ENCODE peak calls at places on chromosome 22, in seven cellular contexts. One of them, this sample, is unnamed.

GRCh38 chr22:46262449-46263207 is 515 bp downstream of the PKDREJ start:
- DNase-seq in stimulated activated CD8-positive, alpha-beta memory T cell treated with anti-CD3 and anti-CD28 coated beads, Interleukin-4, amount 100 ng/mL, for 1 hour: no peak
- DNase-seq in ascending aorta: peak
- DNase-seq in Daoy: no peak
- DNase-seq in NCI-H526: peak
- DNase-seq in coronary artery: no peak
- DNase-seq in foreskin melanocyte: peak
- DNase-seq in this sample: no peak

GRCh38 chr22:35335936-35336781 is 36.5 kb downstream of the TOM1 start:
- DNase-seq in foreskin melanocyte: no peak
- DNase-seq in stimulated activated CD8-positive, alpha-beta memory T cell treated with anti-CD3 and anti-CD28 coated beads, Interleukin-4, amount 100 ng/mL, for 1 hour: no peak
- DNase-seq in coronary artery: no peak
- DNase-seq in ascending aorta: no peak
- DNase-seq in Daoy: no peak
- DNase-seq in NCI-H526: no peak
- DNase-seq in this sample: no peak

GRCh38 chr22:38136607-38137006 is 26.1 kb upstream of the BAIAP2L2 start:
- DNase-seq in ascending aorta: no peak
- DNase-seq in foreskin melanocyte: no peak
- DNase-seq in coronary artery: peak
- DNase-seq in NCI-H526: no peak
- DNase-seq in stimulated activated CD8-positive, alpha-beta memory T cell treated with anti-CD3 and anti-CD28 coated beads, Interleukin-4, amount 100 ng/mL, for 1 hour: no peak
- DNase-seq in Daoy: no peak
- DNase-seq in this sample: no peak

GRCh38 chr22:47474895-47475294 is 712.4 kb downstream of the TBC1D22A start:
- DNase-seq in NCI-H526: no peak
- DNase-seq in ascending aorta: no peak
- DNase-seq in stimulated activated CD8-positive, alpha-beta memory T cell treated with anti-CD3 and anti-CD28 coated beads, Interleukin-4, amount 100 ng/mL, for 1 hour: no peak
- DNase-seq in foreskin melanocyte: no peak
- DNase-seq in coronary artery: no peak
- DNase-seq in Daoy: peak
- DNase-seq in this sample: no peak

GRCh38 chr22:43867839-43868652 is 5.7 kb upstream of the SULT4A1 start:
- DNase-seq in ascending aorta: no peak
- DNase-seq in Daoy: peak
- DNase-seq in NCI-H526: no peak
- DNase-seq in coronary artery: no peak
- DNase-seq in stimulated activated CD8-positive, alpha-beta memory T cell treated with anti-CD3 and anti-CD28 coated beads, Interleukin-4, amount 100 ng/mL, for 1 hour: no peak
- DNase-seq in foreskin melanocyte: peak
- DNase-seq in this sample: no peak

GRCh38 chr22:27797793-27798525 is 3.6 kb downstream of the MN1 start:
- DNase-seq in NCI-H526: no peak
- DNase-seq in foreskin melanocyte: no peak
- DNase-seq in stimulated activated CD8-positive, alpha-beta memory T cell treated with anti-CD3 and anti-CD28 coated beads, Interleukin-4, amount 100 ng/mL, for 1 hour: no peak
- DNase-seq in Daoy: no peak
- DNase-seq in coronary artery: peak
- DNase-seq in ascending aorta: no peak
- DNase-seq in this sample: no peak

GRCh38 chr22:29703595-29704195 is 16.1 kb upstream of the CABP7 start:
- DNase-seq in coronary artery: no peak
- DNase-seq in ascending aorta: no peak
- DNase-seq in NCI-H526: no peak
- DNase-seq in stimulated activated CD8-positive, alpha-beta memory T cell treated with anti-CD3 and anti-CD28 coated beads, Interleukin-4, amount 100 ng/mL, for 1 hour: no peak
- DNase-seq in foreskin melanocyte: no peak
- DNase-seq in Daoy: no peak
- DNase-seq in this sample: no peak

GRCh38 chr22:39738746-39739145 is 154.8 kb downstream of the ENTHD1 start:
- DNase-seq in Daoy: no peak
- DNase-seq in foreskin melanocyte: no peak
- DNase-seq in coronary artery: no peak
- DNase-seq in stimulated activated CD8-positive, alpha-beta memory T cell treated with anti-CD3 and anti-CD28 coated beads, Interleukin-4, amount 100 ng/mL, for 1 hour: no peak
- DNase-seq in NCI-H526: no peak
- DNase-seq in ascending aorta: no peak
- DNase-seq in this sample: no peak

GRCh38 chr22:19663286-19663815 is 51.0 kb upstream of the SEPTIN5 start:
- DNase-seq in coronary artery: no peak
- DNase-seq in NCI-H526: no peak
- DNase-seq in stimulated activated CD8-positive, alpha-beta memory T cell treated with anti-CD3 and anti-CD28 coated beads, Interleukin-4, amount 100 ng/mL, for 1 hour: no peak
- DNase-seq in ascending aorta: no peak
- DNase-seq in Daoy: peak
- DNase-seq in foreskin melanocyte: peak
- DNase-seq in this sample: no peak

GRCh38 chr22:20567371-20567847 is 60.0 kb downstream of the MED15 start:
- DNase-seq in foreskin melanocyte: no peak
- DNase-seq in stimulated activated CD8-positive, alpha-beta memory T cell treated with anti-CD3 and anti-CD28 coated beads, Interleukin-4, amount 100 ng/mL, for 1 hour: no peak
- DNase-seq in coronary artery: no peak
- DNase-seq in Daoy: no peak
- DNase-seq in ascending aorta: no peak
- DNase-seq in NCI-H526: no peak
- DNase-seq in this sample: no peak

GRCh38 chr22:37334461-37334858 is 52.2 kb downstream of the CYTH4 start:
- DNase-seq in NCI-H526: peak
- DNase-seq in Daoy: no peak
- DNase-seq in coronary artery: no peak
- DNase-seq in ascending aorta: no peak
- DNase-seq in foreskin melanocyte: no peak
- DNase-seq in stimulated activated CD8-positive, alpha-beta memory T cell treated with anti-CD3 and anti-CD28 coated beads, Interleukin-4, amount 100 ng/mL, for 1 hour: no peak
- DNase-seq in this sample: no peak

GRCh38 chr22:22156716-22157499 is 87.7 kb upstream of the VPREB1 start:
- DNase-seq in stimulated activated CD8-positive, alpha-beta memory T cell treated with anti-CD3 and anti-CD28 coated beads, Interleukin-4, amount 100 ng/mL, for 1 hour: peak
- DNase-seq in Daoy: peak
- DNase-seq in ascending aorta: peak
- DNase-seq in foreskin melanocyte: peak
- DNase-seq in NCI-H526: peak
- DNase-seq in coronary artery: no peak
- DNase-seq in this sample: no peak

GRCh38 chr22:42873361-42873760 is 16.3 kb upstream of the ARFGAP3 start:
- DNase-seq in stimulated activated CD8-positive, alpha-beta memory T cell treated with anti-CD3 and anti-CD28 coated beads, Interleukin-4, amount 100 ng/mL, for 1 hour: no peak
- DNase-seq in ascending aorta: no peak
- DNase-seq in foreskin melanocyte: no peak
- DNase-seq in NCI-H526: no peak
- DNase-seq in coronary artery: no peak
- DNase-seq in Daoy: no peak
- DNase-seq in this sample: no peak

GRCh38 chr22:43566021-43566420 is 154.2 kb downstream of the MPPED1 start:
- DNase-seq in foreskin melanocyte: no peak
- DNase-seq in stimulated activated CD8-positive, alpha-beta memory T cell treated with anti-CD3 and anti-CD28 coated beads, Interleukin-4, amount 100 ng/mL, for 1 hour: no peak
- DNase-seq in ascending aorta: no peak
- DNase-seq in NCI-H526: no peak
- DNase-seq in coronary artery: no peak
- DNase-seq in Daoy: no peak
- DNase-seq in this sample: no peak

GRCh38 chr22:44572414-44573207 is 74.6 kb upstream of the RTL6 start:
- DNase-seq in foreskin melanocyte: no peak
- DNase-seq in stimulated activated CD8-positive, alpha-beta memory T cell treated with anti-CD3 and anti-CD28 coated beads, Interleukin-4, amount 100 ng/mL, for 1 hour: no peak
- DNase-seq in coronary artery: no peak
- DNase-seq in NCI-H526: no peak
- DNase-seq in ascending aorta: peak
- DNase-seq in Daoy: no peak
- DNase-seq in this sample: no peak

GRCh38 chr22:42343551-42344081 is 73.2 kb upstream of the TCF20 start:
- DNase-seq in stimulated activated CD8-positive, alpha-beta memory T cell treated with anti-CD3 and anti-CD28 coated beads, Interleukin-4, amount 100 ng/mL, for 1 hour: no peak
- DNase-seq in coronary artery: no peak
- DNase-seq in ascending aorta: no peak
- DNase-seq in NCI-H526: peak
- DNase-seq in Daoy: peak
- DNase-seq in foreskin melanocyte: no peak
- DNase-seq in this sample: no peak

This sample was measured in cerebellar nuclear complex.